ENCODE peak calls at places on chromosomes 1 and 21, in eight cellular contexts. One of them, this sample, is unnamed.

GRCh38 chr1:190847166-190847565 is 369.5 kb upstream of the BRINP3 start:
- DNase-seq in activated CD8-positive, alpha-beta T cell treated with anti-CD3 and anti-CD28 coated beads for 36 hours: no peak
- DNase-seq in neural crest cell: no peak
- DNase-seq in transverse colon: no peak
- DNase-seq in GM20000: no peak
- DNase-seq in stomach: no peak
- DNase-seq in fibroblast of lung: no peak
- DNase-seq in left ventricle myocardium inferior: no peak
- DNase-seq in this sample: no peak

GRCh38 chr21:38170705-38171682 is 85.8 kb upstream of the KCNJ15 start:
- DNase-seq in activated CD8-positive, alpha-beta T cell treated with anti-CD3 and anti-CD28 coated beads for 36 hours: no peak
- DNase-seq in neural crest cell: no peak
- DNase-seq in transverse colon: no peak
- DNase-seq in GM20000: no peak
- DNase-seq in stomach: peak; percentile 45
- DNase-seq in fibroblast of lung: peak; percentile 45
- DNase-seq in left ventricle myocardium inferior: no peak
- DNase-seq in this sample: no peak

GRCh38 chr1:150151291-150152181 is 1.8 kb downstream of the PLEKHO1 start:
- DNase-seq in activated CD8-positive, alpha-beta T cell treated with anti-CD3 and anti-CD28 coated beads for 36 hours: peak; percentile 77
- DNase-seq in neural crest cell: no peak
- DNase-seq in transverse colon: peak; percentile 63
- DNase-seq in GM20000: peak; percentile 59
- DNase-seq in stomach: peak; percentile 31
- DNase-seq in fibroblast of lung: no peak
- DNase-seq in left ventricle myocardium inferior: no peak
- DNase-seq in this sample: peak; percentile 43

GRCh38 chr1:2594001-2594640 is 7.5 kb downstream of the PRXL2B start:
- DNase-seq in activated CD8-positive, alpha-beta T cell treated with anti-CD3 and anti-CD28 coated beads for 36 hours: peak; percentile 1
- DNase-seq in neural crest cell: no peak
- DNase-seq in transverse colon: peak; percentile 65
- DNase-seq in GM20000: no peak
- DNase-seq in stomach: peak; percentile 77
- DNase-seq in fibroblast of lung: peak; percentile 13
- DNase-seq in left ventricle myocardium inferior: peak; percentile 61
- DNase-seq in this sample: peak; percentile 9

GRCh38 chr1:223628233-223628632 is 37.3 kb downstream of the CAPN8 start:
- DNase-seq in activated CD8-positive, alpha-beta T cell treated with anti-CD3 and anti-CD28 coated beads for 36 hours: peak; percentile 65
- DNase-seq in neural crest cell: peak; percentile 41
- DNase-seq in transverse colon: peak; percentile 48
- DNase-seq in GM20000: peak; percentile 46
- DNase-seq in stomach: peak; percentile 42
- DNase-seq in fibroblast of lung: peak; percentile 25
- DNase-seq in left ventricle myocardium inferior: peak; percentile 35
- DNase-seq in this sample: no peak

GRCh38 chr21:41071410-41071809 is 96.5 kb upstream of the BACE2 start:
- DNase-seq in activated CD8-positive, alpha-beta T cell treated with anti-CD3 and anti-CD28 coated beads for 36 hours: peak; percentile 9
- DNase-seq in neural crest cell: peak; percentile 14
- DNase-seq in transverse colon: no peak
- DNase-seq in GM20000: no peak
- DNase-seq in stomach: no peak
- DNase-seq in fibroblast of lung: no peak
- DNase-seq in left ventricle myocardium inferior: no peak
- DNase-seq in this sample: no peak

GRCh38 chr1:183757061-183757460 is 47.9 kb upstream of the RGL1 start:
- DNase-seq in activated CD8-positive, alpha-beta T cell treated with anti-CD3 and anti-CD28 coated beads for 36 hours: no peak
- DNase-seq in neural crest cell: no peak
- DNase-seq in transverse colon: no peak
- DNase-seq in GM20000: no peak
- DNase-seq in stomach: no peak
- DNase-seq in fibroblast of lung: peak; percentile 91
- DNase-seq in left ventricle myocardium inferior: no peak
- DNase-seq in this sample: no peak

GRCh38 chr1:60265560-60266535 is 192.3 kb upstream of the C1orf87 start:
- DNase-seq in activated CD8-positive, alpha-beta T cell treated with anti-CD3 and anti-CD28 coated beads for 36 hours: no peak
- DNase-seq in neural crest cell: no peak
- DNase-seq in transverse colon: no peak
- DNase-seq in GM20000: no peak
- DNase-seq in stomach: no peak
- DNase-seq in fibroblast of lung: peak; percentile 86
- DNase-seq in left ventricle myocardium inferior: no peak
- DNase-seq in this sample: no peak

DNA sequence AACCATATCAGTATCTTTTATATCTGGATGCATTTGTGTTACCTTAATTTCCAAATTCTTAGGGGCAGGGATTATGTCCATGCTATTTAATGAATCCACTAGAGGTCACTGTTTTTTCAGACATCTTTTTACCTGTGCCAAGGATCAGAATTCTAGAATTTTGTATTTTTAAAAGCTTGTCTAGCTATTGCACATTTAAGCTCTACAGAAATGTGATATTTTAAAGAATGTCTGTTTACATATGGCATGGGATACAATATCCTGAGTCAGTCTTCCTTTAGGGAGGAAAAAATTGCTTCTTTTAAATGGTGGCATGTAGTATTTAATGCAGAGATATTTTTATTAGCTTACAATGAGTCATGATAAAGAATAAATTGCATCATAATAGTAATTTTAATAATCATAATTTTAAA is 11.3 kb downstream of the RPAP2 start:
- DNase-seq in activated CD8-positive, alpha-beta T cell treated with anti-CD3 and anti-CD28 coated beads for 36 hours: no peak
- DNase-seq in neural crest cell: no peak
- DNase-seq in transverse colon: no peak
- DNase-seq in GM20000: peak; percentile 31
- DNase-seq in stomach: no peak
- DNase-seq in fibroblast of lung: no peak
- DNase-seq in left ventricle myocardium inferior: no peak
- DNase-seq in this sample: no peak
- TF ChIP-seq CTCF in activated CD8-positive, alpha-beta T cell treated with anti-CD3 and anti-CD28 coated beads for 36 hours: peak; percentile 74
- TF ChIP-seq CTCF in neural crest cell: peak; percentile 71
- TF ChIP-seq CTCF in transverse colon: peak; percentile 51
- TF ChIP-seq CTCF in GM20000: peak; percentile 13
- TF ChIP-seq CTCF in stomach: peak; percentile 47
- TF ChIP-seq CTCF in fibroblast of lung: peak; percentile 56
- TF ChIP-seq CTCF in left ventricle myocardium inferior: peak; percentile 64
- TF ChIP-seq CTCF in this sample: no peak

GRCh38 chr1:188089461-188089860 is 1260.7 kb downstream of the PLA2G4A start:
- DNase-seq in activated CD8-positive, alpha-beta T cell treated with anti-CD3 and anti-CD28 coated beads for 36 hours: no peak
- DNase-seq in neural crest cell: no peak
- DNase-seq in transverse colon: no peak
- DNase-seq in GM20000: no peak
- DNase-seq in stomach: no peak
- DNase-seq in fibroblast of lung: peak; percentile 19
- DNase-seq in left ventricle myocardium inferior: no peak
- DNase-seq in this sample: no peak
- TF ChIP-seq CTCF in activated CD8-positive, alpha-beta T cell treated with anti-CD3 and anti-CD28 coated beads for 36 hours: no peak
- TF ChIP-seq CTCF in neural crest cell: no peak
- TF ChIP-seq CTCF in transverse colon: no peak
- TF ChIP-seq CTCF in GM20000: no peak
- TF ChIP-seq CTCF in stomach: no peak
- TF ChIP-seq CTCF in fibroblast of lung: no peak
- TF ChIP-seq CTCF in left ventricle myocardium inferior: no peak
- TF ChIP-seq CTCF in this sample: no peak

GRCh38 chr21:25790122-25790951 is 55.6 kb downstream of the GABPA start:
- DNase-seq in activated CD8-positive, alpha-beta T cell treated with anti-CD3 and anti-CD28 coated beads for 36 hours: peak; percentile 23
- DNase-seq in neural crest cell: no peak
- DNase-seq in transverse colon: no peak
- DNase-seq in GM20000: peak; percentile 31
- DNase-seq in stomach: no peak
- DNase-seq in fibroblast of lung: peak; percentile 28
- DNase-seq in left ventricle myocardium inferior: no peak
- DNase-seq in this sample: no peak
- TF ChIP-seq CTCF in activated CD8-positive, alpha-beta T cell treated with anti-CD3 and anti-CD28 coated beads for 36 hours: peak; percentile 60
- TF ChIP-seq CTCF in neural crest cell: peak; percentile 59
- TF ChIP-seq CTCF in transverse colon: peak; percentile 38
- TF ChIP-seq CTCF in GM20000: no peak
- TF ChIP-seq CTCF in stomach: no peak
- TF ChIP-seq CTCF in fibroblast of lung: peak; percentile 37
- TF ChIP-seq CTCF in left ventricle myocardium inferior: peak; percentile 57
- TF ChIP-seq CTCF in this sample: no peak

DNA sequence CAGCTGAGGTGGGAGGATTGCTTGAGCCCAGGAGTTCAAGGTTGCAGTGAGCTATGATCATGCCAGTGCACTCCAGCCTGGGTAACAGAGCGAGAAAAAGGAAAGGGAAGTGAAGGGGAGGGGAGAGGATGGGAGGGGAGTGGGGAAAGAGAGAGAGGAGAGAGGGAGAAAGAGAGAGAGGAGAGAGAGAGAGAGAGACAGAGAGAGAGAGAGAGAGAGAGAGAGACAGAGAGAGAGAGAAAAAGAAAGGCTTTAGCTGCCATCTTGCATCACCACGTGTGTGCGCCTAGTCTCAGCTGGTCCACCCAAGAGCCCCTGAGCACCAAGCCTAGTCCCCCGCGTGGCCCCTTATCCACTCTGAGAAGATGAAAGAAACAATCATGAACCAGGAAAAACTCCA is 115.4 kb upstream of the CDC42BPA start:
- DNase-seq in activated CD8-positive, alpha-beta T cell treated with anti-CD3 and anti-CD28 coated beads for 36 hours: no peak
- DNase-seq in neural crest cell: no peak
- DNase-seq in transverse colon: no peak
- DNase-seq in GM20000: no peak
- DNase-seq in stomach: no peak
- DNase-seq in fibroblast of lung: no peak
- DNase-seq in left ventricle myocardium inferior: no peak
- DNase-seq in this sample: no peak
- TF ChIP-seq CTCF in activated CD8-positive, alpha-beta T cell treated with anti-CD3 and anti-CD28 coated beads for 36 hours: no peak
- TF ChIP-seq CTCF in neural crest cell: no peak
- TF ChIP-seq CTCF in transverse colon: no peak
- TF ChIP-seq CTCF in GM20000: no peak
- TF ChIP-seq CTCF in stomach: no peak
- TF ChIP-seq CTCF in fibroblast of lung: no peak
- TF ChIP-seq CTCF in left ventricle myocardium inferior: no peak
- TF ChIP-seq CTCF in this sample: no peak

GRCh38 chr1:157626099-157626498 is 28.2 kb upstream of the FCRL4 start:
- DNase-seq in activated CD8-positive, alpha-beta T cell treated with anti-CD3 and anti-CD28 coated beads for 36 hours: peak; percentile 65
- DNase-seq in neural crest cell: no peak
- DNase-seq in transverse colon: peak; percentile 50
- DNase-seq in GM20000: peak; percentile 46
- DNase-seq in stomach: no peak
- DNase-seq in fibroblast of lung: no peak
- DNase-seq in left ventricle myocardium inferior: no peak
- DNase-seq in this sample: peak; percentile 36
- TF ChIP-seq CTCF in activated CD8-positive, alpha-beta T cell treated with anti-CD3 and anti-CD28 coated beads for 36 hours: peak; percentile 47
- TF ChIP-seq CTCF in neural crest cell: no peak
- TF ChIP-seq CTCF in transverse colon: peak; percentile 18
- TF ChIP-seq CTCF in GM20000: peak; percentile 60
- TF ChIP-seq CTCF in stomach: no peak
- TF ChIP-seq CTCF in fibroblast of lung: no peak
- TF ChIP-seq CTCF in left ventricle myocardium inferior: no peak
- TF ChIP-seq CTCF in this sample: peak; percentile 47

GRCh38 chr1:53264048-53264447 is 25.7 kb upstream of the MAGOH start:
- DNase-seq in activated CD8-positive, alpha-beta T cell treated with anti-CD3 and anti-CD28 coated beads for 36 hours: no peak
- DNase-seq in neural crest cell: no peak
- DNase-seq in transverse colon: no peak
- DNase-seq in GM20000: no peak
- DNase-seq in stomach: no peak
- DNase-seq in fibroblast of lung: no peak
- DNase-seq in left ventricle myocardium inferior: no peak
- DNase-seq in this sample: no peak

GRCh38 chr1:53262000-53262399 is 23.7 kb upstream of the MAGOH start:
- DNase-seq in activated CD8-positive, alpha-beta T cell treated with anti-CD3 and anti-CD28 coated beads for 36 hours: no peak
- DNase-seq in neural crest cell: no peak
- DNase-seq in transverse colon: no peak
- DNase-seq in GM20000: no peak
- DNase-seq in stomach: no peak
- DNase-seq in fibroblast of lung: no peak
- DNase-seq in left ventricle myocardium inferior: no peak
- DNase-seq in this sample: no peak

GRCh38 chr1:53267761-53268160 is 29.4 kb upstream of the MAGOH start:
- DNase-seq in activated CD8-positive, alpha-beta T cell treated with anti-CD3 and anti-CD28 coated beads for 36 hours: no peak
- DNase-seq in neural crest cell: no peak
- DNase-seq in transverse colon: no peak
- DNase-seq in GM20000: no peak
- DNase-seq in stomach: no peak
- DNase-seq in fibroblast of lung: no peak
- DNase-seq in left ventricle myocardium inferior: no peak
- DNase-seq in this sample: no peak

GRCh38 chr1:53265581-53265980 is 27.3 kb upstream of the MAGOH start:
- DNase-seq in activated CD8-positive, alpha-beta T cell treated with anti-CD3 and anti-CD28 coated beads for 36 hours: no peak
- DNase-seq in neural crest cell: no peak
- DNase-seq in transverse colon: no peak
- DNase-seq in GM20000: no peak
- DNase-seq in stomach: no peak
- DNase-seq in fibroblast of lung: no peak
- DNase-seq in left ventricle myocardium inferior: no peak
- DNase-seq in this sample: no peak

DNA sequence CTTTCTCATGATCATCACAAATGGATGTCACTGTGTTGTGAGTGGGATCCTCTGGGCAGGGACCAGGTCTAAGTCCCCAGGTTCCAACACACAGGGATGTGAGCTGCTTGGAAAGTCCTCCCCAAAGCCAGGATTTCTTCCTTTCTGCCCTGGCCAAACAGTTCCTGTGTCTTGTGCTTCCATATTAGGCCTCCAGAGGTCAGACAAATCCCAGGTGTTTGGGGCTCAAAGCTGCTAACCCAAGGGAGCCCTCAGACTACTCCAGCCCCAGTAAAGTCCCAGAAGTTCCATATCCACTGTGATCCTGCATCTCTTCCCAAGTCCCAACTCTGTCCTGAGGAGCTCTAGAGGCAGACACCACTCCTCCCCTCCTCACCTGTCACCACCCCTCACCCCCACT is 27.7 kb upstream of the MAGOH start:
- DNase-seq in activated CD8-positive, alpha-beta T cell treated with anti-CD3 and anti-CD28 coated beads for 36 hours: no peak
- DNase-seq in neural crest cell: no peak
- DNase-seq in transverse colon: no peak
- DNase-seq in GM20000: no peak
- DNase-seq in stomach: no peak
- DNase-seq in fibroblast of lung: no peak
- DNase-seq in left ventricle myocardium inferior: no peak
- DNase-seq in this sample: no peak
- TF ChIP-seq CTCF in activated CD8-positive, alpha-beta T cell treated with anti-CD3 and anti-CD28 coated beads for 36 hours: no peak
- TF ChIP-seq CTCF in neural crest cell: peak; percentile 46
- TF ChIP-seq CTCF in transverse colon: no peak
- TF ChIP-seq CTCF in GM20000: no peak
- TF ChIP-seq CTCF in stomach: no peak
- TF ChIP-seq CTCF in fibroblast of lung: no peak
- TF ChIP-seq CTCF in left ventricle myocardium inferior: peak; percentile 18
- TF ChIP-seq CTCF in this sample: no peak

GRCh38 chr1:230863449-230863848 is 4.9 kb downstream of the C1orf198 start:
- DNase-seq in activated CD8-positive, alpha-beta T cell treated with anti-CD3 and anti-CD28 coated beads for 36 hours: no peak
- DNase-seq in neural crest cell: no peak
- DNase-seq in transverse colon: no peak
- DNase-seq in GM20000: no peak
- DNase-seq in stomach: peak; percentile 82
- DNase-seq in fibroblast of lung: no peak
- DNase-seq in left ventricle myocardium inferior: peak; percentile 42
- DNase-seq in this sample: no peak

GRCh38 chr1:230861970-230862595 is 6.2 kb downstream of the C1orf198 start:
- DNase-seq in activated CD8-positive, alpha-beta T cell treated with anti-CD3 and anti-CD28 coated beads for 36 hours: no peak
- DNase-seq in neural crest cell: no peak
- DNase-seq in transverse colon: no peak
- DNase-seq in GM20000: no peak
- DNase-seq in stomach: no peak
- DNase-seq in fibroblast of lung: no peak
- DNase-seq in left ventricle myocardium inferior: peak; percentile 42
- DNase-seq in this sample: no peak

GRCh38 chr1:230860617-230861384 is 7.5 kb downstream of the C1orf198 start:
- DNase-seq in activated CD8-positive, alpha-beta T cell treated with anti-CD3 and anti-CD28 coated beads for 36 hours: no peak
- DNase-seq in neural crest cell: no peak
- DNase-seq in transverse colon: no peak
- DNase-seq in GM20000: no peak
- DNase-seq in stomach: no peak
- DNase-seq in fibroblast of lung: no peak
- DNase-seq in left ventricle myocardium inferior: no peak
- DNase-seq in this sample: no peak

GRCh38 chr1:230858918-230859819 is 9.2 kb downstream of the C1orf198 start:
- DNase-seq in activated CD8-positive, alpha-beta T cell treated with anti-CD3 and anti-CD28 coated beads for 36 hours: no peak
- DNase-seq in neural crest cell: peak; percentile 41
- DNase-seq in transverse colon: no peak
- DNase-seq in GM20000: no peak
- DNase-seq in stomach: no peak
- DNase-seq in fibroblast of lung: peak; percentile 94
- DNase-seq in left ventricle myocardium inferior: no peak
- DNase-seq in this sample: no peak

GRCh38 chr1:230861489-230861888 is 6.8 kb downstream of the C1orf198 start:
- DNase-seq in activated CD8-positive, alpha-beta T cell treated with anti-CD3 and anti-CD28 coated beads for 36 hours: no peak
- DNase-seq in neural crest cell: no peak
- DNase-seq in transverse colon: no peak
- DNase-seq in GM20000: no peak
- DNase-seq in stomach: no peak
- DNase-seq in fibroblast of lung: no peak
- DNase-seq in left ventricle myocardium inferior: no peak
- DNase-seq in this sample: no peak
- TF ChIP-seq CTCF in activated CD8-positive, alpha-beta T cell treated with anti-CD3 and anti-CD28 coated beads for 36 hours: no peak
- TF ChIP-seq CTCF in neural crest cell: peak; percentile 24
- TF ChIP-seq CTCF in transverse colon: no peak
- TF ChIP-seq CTCF in GM20000: no peak
- TF ChIP-seq CTCF in stomach: no peak
- TF ChIP-seq CTCF in fibroblast of lung: peak; percentile 14
- TF ChIP-seq CTCF in left ventricle myocardium inferior: peak; percentile 24
- TF ChIP-seq CTCF in this sample: no peak

This sample was measured in activated B cell treated with CpG ODN at 0.5 μM for 24 hours.